ENCODE peak calls at places on chromosomes 5 and 9, in five cellular contexts. D is EL, V is IMR-90, F is pancreas, N is heart left ventricle. A is an unnamed sample.

GRCh38 chr9:4366649-4367330 is 66.9 kb upstream of the GLIS3 start:
- DNase-seq in D (peak), V (peak), F (peak), N (peak), A (no peak)

GRCh38 chr9:127085186-127085585 is 37.2 kb downstream of the ANGPTL2 start:
- DNase-seq in D (no peak), V (no peak), F (no peak), N (no peak), A (no peak)

GRCh38 chr5:34498582-34498981 is 157.5 kb upstream of the RAI14 start:
- DNase-seq in D (no peak), V (no peak), F (no peak), N (no peak), A (no peak)

GRCh38 chr5:176438959-176439757 is 9.0 kb upstream of the FAF2 start:
- DNase-seq in D (peak), V (peak), F (no peak), N (no peak), A (no peak)

GRCh38 chr9:38035873-38036272 is 33.2 kb downstream of the SHB start:
- DNase-seq in D (peak), V (peak), F (peak), N (no peak), A (no peak)

GRCh38 chr9:95127249-95128176 is 190.0 kb downstream of the FANCC start:
- DNase-seq in D (peak), V (peak), F (peak), N (peak), A (peak)

GRCh38 chr5:79850941-79851693 is 139.9 kb downstream of the MTX3 start:
- DNase-seq in D (no peak), V (no peak), F (no peak), N (no peak), A (no peak)

GRCh38 chr5:78701795-78702406 is 53.3 kb upstream of the LHFPL2 start:
- DNase-seq in D (no peak), V (no peak), F (no peak), N (no peak), A (no peak)

GRCh38 chr5:13143630-13144029 is 800.9 kb downstream of the DNAH5 start:
- DNase-seq in D (no peak), V (no peak), F (no peak), N (no peak), A (no peak)

GRCh38 chr5:122738088-122738487 is 36.8 kb upstream of the SNX2 start:
- DNase-seq in D (no peak), V (no peak), F (no peak), N (no peak), A (no peak)

GRCh38 chr9:107242073-107243063 is 40.7 kb upstream of the RAD23B start:
- DNase-seq in D (peak), V (peak), F (no peak), N (no peak), A (no peak)

GRCh38 chr9:134750450-134751155 is 109.0 kb downstream of the COL5A1 start:
- DNase-seq in D (no peak), V (no peak), F (no peak), N (no peak), A (no peak)

GRCh38 chr9:2765250-2765880 is 48.1 kb downstream of the KCNV2 start:
- DNase-seq in D (no peak), V (no peak), F (no peak), N (no peak), A (no peak)

GRCh38 chr5:135355182-135355581 is 43.8 kb downstream of the MACROH2A1 start:
- DNase-seq in D (peak), V (peak), F (no peak), N (no peak), A (no peak)

GRCh38 chr9:128568470-128569083 is 16.2 kb downstream of the SPTAN1 start:
- DNase-seq in D (no peak), V (peak), F (no peak), N (no peak), A (no peak)

GRCh38 chr9:131886839-131887238 is 147.0 kb upstream of the RAPGEF1 start:
- DNase-seq in D (no peak), V (peak), F (no peak), N (no peak), A (no peak)

GRCh38 chr9:107546859-107547258 is 57.3 kb upstream of the KLF4 start:
- DNase-seq in D (no peak), V (no peak), F (peak), N (no peak), A (no peak)

GRCh38 chr5:177344891-177345290 is 6.6 kb downstream of the LMAN2 start:
- DNase-seq in D (no peak), V (no peak), F (no peak), N (no peak), A (no peak)

GRCh38 chr5:62457071-62457470 is 44.5 kb downstream of the IPO11 start:
- DNase-seq in D (peak), V (peak), F (no peak), N (no peak), A (no peak)

GRCh38 chr9:89815903-89816573 is 211.2 kb downstream of the GADD45G start:
- DNase-seq in D (no peak), V (no peak), F (no peak), N (peak), A (no peak)

GRCh38 chr9:6552033-6552737 is 93.3 kb downstream of the GLDC start:
- DNase-seq in D (peak), V (peak), F (no peak), N (no peak), A (no peak)

A was measured in effector CD8-positive, alpha-beta T cell.